ENCODE peak calls at places on chromosomes 16 and 17, in five cellular contexts. Q, J, P, V and F are unnamed samples.

GRCh38 chr17:29007456-29008455 is 1.9 kb upstream of the SEZ6 start:
- DNase-seq in Q (no peak), J (no peak), P (no peak), V (no peak), F (no peak)

GRCh38 chr17:29617481-29618271 is 5.0 kb downstream of the CORO6 start:
- DNase-seq in Q (no peak), J (no peak), P (peak; percentile 74), V (peak; percentile 78), F (peak; percentile 77)

GRCh38 chr16:18048858-18049257 is 287.7 kb downstream of the NPIPA8 start:
- DNase-seq in Q (no peak), J (no peak), P (no peak), V (no peak), F (no peak)

GRCh38 chr17:82444941-82445521 is 5.5 kb downstream of the CYBC1 start:
- DNase-seq in Q (no peak), J (peak; percentile 41), P (no peak), V (no peak), F (no peak)

GRCh38 chr16:85393674-85394510 is 219.2 kb upstream of the GSE1 start:
- DNase-seq in Q (no peak), J (peak; percentile 90), P (peak; percentile 66), V (peak; percentile 45), F (peak; percentile 30)

GRCh38 chr16:85330694-85331188 is 218.5 kb upstream of the CIBAR2 start:
- DNase-seq in Q (peak; percentile 92), J (peak; percentile 80), P (no peak), V (no peak), F (peak; percentile 72)

GRCh38 chr17:75487351-75488070 is 27.8 kb downstream of the CASKIN2 start:
- DNase-seq in Q (no peak), J (no peak), P (peak; percentile 45), V (no peak), F (no peak)

GRCh38 chr16:1458977-1459341 is 14.6 kb upstream of the CCDC154 start:
- DNase-seq in Q (no peak), J (no peak), P (no peak), V (no peak), F (no peak)

GRCh38 chr16:27839419-27839818 is 224.1 kb downstream of the GSG1L start:
- DNase-seq in Q (no peak), J (no peak), P (no peak), V (no peak), F (no peak)

GRCh38 chr17:77145635-77146632 is 5.2 kb downstream of the SEC14L1 start:
- DNase-seq in Q (no peak), J (peak; percentile 44), P (peak; percentile 69), V (no peak), F (no peak)

GRCh38 chr16:82636958-82637357 is 10.2 kb downstream of the CDH13 start:
- DNase-seq in Q (no peak), J (no peak), P (no peak), V (no peak), F (no peak)

GRCh38 chr17:11372692-11373091 is 131.7 kb downstream of the SHISA6 start:
- DNase-seq in Q (no peak), J (no peak), P (no peak), V (no peak), F (no peak)

GRCh38 chr17:58351710-58352017 is 337 bp downstream of the SUPT4H1 start:
- DNase-seq in Q (no peak), J (no peak), P (no peak), V (no peak), F (no peak)

GRCh38 chr17:58351182-58351581 is 819 bp downstream of the SUPT4H1 start:
- DNase-seq in Q (no peak), J (no peak), P (no peak), V (no peak), F (no peak)

GRCh38 chr17:58345500-58345899 is 6.5 kb downstream of the SUPT4H1 start:
- DNase-seq in Q (no peak), J (no peak), P (no peak), V (no peak), F (no peak)

GRCh38 chr17:58344791-58345157 is 7.2 kb downstream of the SUPT4H1 start:
- DNase-seq in Q (no peak), J (no peak), P (no peak), V (no peak), F (no peak)

DNA sequence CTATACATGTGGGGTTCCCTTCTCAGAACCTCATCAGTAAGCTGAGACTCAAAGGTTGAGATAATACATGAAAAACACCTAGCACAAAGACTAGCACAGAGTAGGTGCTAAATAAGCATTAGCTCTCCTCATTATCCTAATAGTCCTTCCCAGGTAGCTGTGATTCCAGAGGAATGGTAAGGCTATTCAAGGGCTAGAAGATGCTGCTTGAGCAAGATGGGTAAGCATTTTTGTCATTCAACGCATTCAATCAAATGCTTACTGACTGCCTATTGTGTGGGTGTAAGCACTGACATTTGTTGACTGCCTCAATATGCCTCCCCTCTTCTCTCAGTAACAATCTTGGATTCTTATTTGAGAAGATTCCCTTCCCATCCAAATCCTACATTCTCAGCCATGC is 4.0 kb downstream of the SUPT4H1 start:
- DNase-seq in Q (no peak), J (no peak), P (no peak), V (no peak), F (no peak)
- H3K4me1 ChIP-seq in Q (no peaks in the 10 kb centered on the region), J (no peaks in the 10 kb centered on the region), P (peaks cover 9% of the 10 kb centered on the region), V (peaks cover 77% of the 10 kb centered on the region), F (peaks cover 2% of the 10 kb centered on the region)

GRCh38 chr16:4240624-4241023 is 1.3 kb downstream of the SRL start:
- DNase-seq in Q (no peak), J (peak; percentile 20), P (peak; percentile 66), V (no peak), F (no peak)

GRCh38 chr16:4244254-4244812 is 2.5 kb upstream of the SRL start:
- DNase-seq in Q (peak; percentile 57), J (no peak), P (no peak), V (no peak), F (peak; percentile 86)

GRCh38 chr16:4241601-4242270 is at the start of gene SRL:
- DNase-seq in Q (no peak), J (peak; percentile 9), P (peak; percentile 43), V (no peak), F (no peak)

GRCh38 chr16:4239682-4240175 is 2.2 kb downstream of the SRL start:
- DNase-seq in Q (no peak), J (no peak), P (no peak), V (no peak), F (no peak)

DNA sequence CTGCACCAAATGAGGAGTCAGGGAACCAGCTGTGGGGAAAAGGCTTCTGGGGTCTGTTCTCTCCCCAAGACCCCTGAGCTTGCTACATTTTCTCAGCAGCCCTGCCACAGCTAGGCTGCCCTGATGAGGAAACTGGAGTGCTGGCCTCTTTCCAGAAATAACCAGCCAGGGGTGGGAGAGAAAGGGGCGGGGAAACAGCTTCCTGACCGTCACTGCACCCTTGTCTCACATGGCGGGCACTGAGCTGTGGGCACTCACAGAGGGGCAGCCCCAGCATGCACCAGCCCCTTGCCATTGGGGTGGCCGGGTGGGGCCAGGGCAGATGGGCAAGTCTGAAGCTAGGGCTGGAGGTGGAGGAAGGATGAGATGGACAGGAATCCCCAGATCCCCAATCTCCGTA is 2.9 kb downstream of the SRL start:
- DNase-seq in Q (no peak), J (peak; percentile 60), P (no peak), V (no peak), F (no peak)
- H3K4me3 ChIP-seq in Q (no peak overlapping the region), J (no peak overlapping the region), P (peak overlapping the region; percentile 73), V (no peak overlapping the region), F (no peak overlapping the region)

GRCh38 chr17:37137070-37137610 is 188.4 kb downstream of the AATF start:
- DNase-seq in Q (no peak), J (no peak), P (no peak), V (no peak), F (no peak)
- H3K4me1 ChIP-seq in Q (peaks cover 5% of the 10 kb centered on the region), J (no peaks in the 10 kb centered on the region), P (no peaks in the 10 kb centered on the region), V (no peaks in the 10 kb centered on the region), F (peaks cover 43% of the 10 kb centered on the region)

DNA sequence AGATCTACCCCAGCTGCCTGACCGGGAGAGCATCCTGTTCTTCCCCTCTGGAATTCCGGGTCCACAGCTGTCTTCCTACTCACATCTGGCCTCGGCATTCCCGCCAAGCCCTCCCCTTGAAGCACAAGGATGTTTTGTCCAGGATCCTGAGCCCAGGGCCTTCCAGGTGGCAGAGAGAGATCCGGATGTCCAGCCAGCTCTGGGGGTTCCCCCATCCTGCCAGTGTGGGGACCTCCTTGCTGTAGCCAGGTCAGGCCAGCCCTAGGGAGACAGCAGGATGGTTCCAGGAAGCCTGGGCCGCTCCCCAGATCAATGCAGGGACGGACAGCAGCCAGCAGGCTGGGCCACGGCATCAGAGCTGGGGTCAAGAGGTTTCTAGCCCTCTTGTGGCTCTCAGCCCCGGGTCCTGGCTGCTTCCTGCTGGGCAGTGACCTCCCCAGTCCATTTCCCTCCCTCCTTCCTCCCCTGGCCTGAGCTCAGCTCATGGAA is 55.3 kb downstream of the SOCS3 start:
- DNase-seq in Q (no peak), J (no peak), P (peak; percentile 56), V (no peak), F (no peak)
- H3K4me3 ChIP-seq in Q (no peak overlapping the region), J (no peak overlapping the region), P (no peak overlapping the region), V (no peak overlapping the region), F (no peak overlapping the region)

GRCh38 chr16:89444151-89444723 is 46.1 kb downstream of the ANKRD11 start:
- DNase-seq in Q (no peak), J (no peak), P (no peak), V (no peak), F (no peak)
- H3K4me1 ChIP-seq in Q (peaks cover 24% of the 10 kb centered on the region), J (peaks cover 34% of the 10 kb centered on the region), P (peaks cover 93% of the 10 kb centered on the region), V (peaks cover 98% of the 10 kb centered on the region), F (peaks cover 28% of the 10 kb centered on the region)